ENCODE peak calls at places on chromosomes 1 and 21, in seven cellular contexts. B is testis, M is pancreas, Q is upper lobe of right lung, S is body of pancreas, I is ovary, G is psoas muscle. A is an unnamed sample.

GRCh38 chr1:160726498-160727391 is 12.3 kb upstream of the SLAMF7 start:
- DNase-seq in I (peak; percentile 44), M (peak; percentile 60), Q (no peak), S (peak; percentile 70), B (peak; percentile 74), G (no peak), A (peak; percentile 19)

GRCh38 chr1:30446100-30446499 is 277.3 kb downstream of the MATN1 start:
- DNase-seq in Q (no peak), M (no peak), B (no peak), I (no peak), S (no peak), G (no peak), A (no peak)

GRCh38 chr1:32125313-32125712 is 17.5 kb downstream of the KPNA6 start:
- DNase-seq in B (no peak), S (no peak), Q (no peak), M (no peak), G (no peak), I (no peak), A (no peak)

GRCh38 chr1:76210130-76210529 is 135.6 kb downstream of the ST6GALNAC3 start:
- DNase-seq in Q (no peak), S (no peak), B (no peak), G (no peak), M (no peak), I (no peak), A (no peak)

GRCh38 chr1:51236548-51237312 is 657 bp downstream of the RNF11 start:
- DNase-seq in S (peak; percentile 57), B (peak; percentile 60), Q (peak; percentile 76), G (peak; percentile 71), I (peak; percentile 72), M (peak; percentile 43), A (no peak)

GRCh38 chr21:42460391-42461184 is 35.4 kb downstream of the RSPH1 start:
- DNase-seq in B (no peak), I (no peak), Q (no peak), S (peak; percentile 36), G (peak; percentile 47), M (no peak), A (no peak)

GRCh38 chr1:51214615-51215131 is 21.4 kb upstream of the RNF11 start:
- DNase-seq in M (no peak), S (peak; percentile 12), B (no peak), G (no peak), I (no peak), Q (no peak), A (no peak)

GRCh38 chr1:214193691-214194090 is 87.3 kb upstream of the SMYD2 start:
- DNase-seq in Q (no peak), M (no peak), S (peak; percentile 18), G (no peak), B (no peak), I (no peak), A (no peak)

GRCh38 chr1:44717196-44717595 is 13.8 kb downstream of the RNU5D-1 start:
- DNase-seq in Q (no peak), I (no peak), B (no peak), S (no peak), M (no peak), G (no peak), A (no peak)

GRCh38 chr1:89865498-89866385 is 44.9 kb downstream of the LRRC8D start:
- DNase-seq in Q (no peak), B (no peak), G (no peak), S (no peak), I (no peak), M (no peak), A (no peak)

GRCh38 chr1:91498035-91498434 is 2.6 kb upstream of the CDC7 start:
- DNase-seq in M (no peak), Q (no peak), S (no peak), I (no peak), B (no peak), G (no peak), A (no peak)

GRCh38 chr1:100448371-100448770 is 89.6 kb upstream of the GPR88 start:
- DNase-seq in I (no peak), G (no peak), Q (no peak), B (no peak), S (peak; percentile 40), M (peak; percentile 13), A (no peak)

GRCh38 chr1:87684194-87684593 is 355.5 kb downstream of the LMO4 start:
- DNase-seq in G (no peak), I (peak; percentile 38), M (no peak), S (no peak), B (peak; percentile 39), Q (no peak), A (no peak)

DNA sequence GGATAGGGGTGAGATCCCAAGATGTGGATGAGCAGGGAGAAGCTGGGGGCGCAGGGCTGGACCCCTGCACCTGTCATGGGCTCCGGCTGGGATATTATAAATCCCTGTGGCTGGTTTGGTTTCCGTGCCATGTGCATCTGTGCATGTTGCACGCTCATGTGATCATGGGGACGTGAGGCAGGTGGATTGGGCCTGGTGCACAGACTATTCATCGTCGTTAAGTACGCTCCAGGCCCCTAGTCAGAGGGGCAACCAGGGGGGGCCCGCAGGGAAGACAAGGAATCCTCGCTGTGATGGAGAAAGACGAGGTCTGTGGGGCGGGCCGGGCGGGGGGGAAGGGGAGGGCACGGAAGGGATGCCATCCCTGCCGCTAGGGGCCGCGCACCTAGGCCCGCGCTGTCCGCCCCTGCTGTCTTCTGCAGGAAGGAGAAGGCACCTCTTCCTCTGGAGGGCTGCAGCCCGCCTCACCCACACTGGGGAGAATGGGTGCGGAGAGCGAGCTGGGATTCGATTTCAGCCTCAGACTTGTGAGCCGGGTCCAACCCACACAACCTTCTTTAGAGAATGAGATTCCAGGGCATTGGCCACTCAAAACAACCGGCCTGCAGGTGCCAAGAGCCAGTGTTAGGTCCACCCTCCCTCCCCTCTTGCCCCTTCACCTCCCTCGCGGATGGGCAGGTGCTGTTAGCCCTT is 766 bp upstream of the LRP8 start:
- DNase-seq in G (peak; percentile 41), I (peak; percentile 32), M (no peak), Q (peak; percentile 51), S (no peak), B (no peak), A (no peak)
- TF ChIP-seq CTCF in G (no peak), I (no peak), M (no peak), Q (no peak), S (no peak), B (peak; percentile 27), A (peak; percentile 49)

DNA sequence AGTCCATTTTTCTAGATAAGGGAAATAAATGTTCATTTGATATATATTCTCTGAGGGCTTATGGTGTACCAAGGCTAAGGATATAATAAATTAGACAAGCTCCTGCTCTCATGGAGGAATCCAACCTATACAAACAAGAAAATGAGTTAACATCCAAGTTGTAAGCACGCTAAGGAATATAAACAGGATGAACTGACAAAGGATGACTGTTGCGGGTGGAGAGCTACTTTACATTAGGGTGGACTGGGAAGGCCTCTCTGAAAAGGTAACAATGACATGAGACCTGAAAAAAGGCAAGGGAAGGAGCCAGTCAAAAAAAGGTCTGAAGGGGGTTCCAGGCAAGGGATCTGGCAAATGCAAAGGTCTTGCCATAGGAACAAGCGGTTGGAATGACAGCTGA is 3.1 kb downstream of the BCAR3 start:
- DNase-seq in S (no peak), G (no peak), Q (no peak), M (no peak), B (no peak), I (no peak), A (no peak)
- H3K4me3 ChIP-seq in S (no peak overlapping the region), G (no peak overlapping the region), Q (no peak overlapping the region), M (no peak overlapping the region), B (no peak overlapping the region), I (no peak overlapping the region), A (no peak overlapping the region)

GRCh38 chr1:20654104-20654690 is 7.0 kb downstream of the DDOST start:
- DNase-seq in S (no peak), M (no peak), I (peak; percentile 57), G (peak; percentile 78), B (peak; percentile 89), Q (no peak), A (no peak)

GRCh38 chr1:20648946-20649345 is 12.2 kb downstream of the DDOST start:
- DNase-seq in G (no peak), M (no peak), I (no peak), S (no peak), B (no peak), Q (no peak), A (no peak)

GRCh38 chr1:20657024-20657423 is 4.1 kb downstream of the DDOST start:
- DNase-seq in I (no peak), S (no peak), G (no peak), B (no peak), M (no peak), Q (no peak), A (no peak)

GRCh38 chr1:20648438-20648837 is 12.7 kb downstream of the DDOST start:
- DNase-seq in I (no peak), M (no peak), S (no peak), Q (no peak), B (no peak), G (no peak), A (no peak)

DNA sequence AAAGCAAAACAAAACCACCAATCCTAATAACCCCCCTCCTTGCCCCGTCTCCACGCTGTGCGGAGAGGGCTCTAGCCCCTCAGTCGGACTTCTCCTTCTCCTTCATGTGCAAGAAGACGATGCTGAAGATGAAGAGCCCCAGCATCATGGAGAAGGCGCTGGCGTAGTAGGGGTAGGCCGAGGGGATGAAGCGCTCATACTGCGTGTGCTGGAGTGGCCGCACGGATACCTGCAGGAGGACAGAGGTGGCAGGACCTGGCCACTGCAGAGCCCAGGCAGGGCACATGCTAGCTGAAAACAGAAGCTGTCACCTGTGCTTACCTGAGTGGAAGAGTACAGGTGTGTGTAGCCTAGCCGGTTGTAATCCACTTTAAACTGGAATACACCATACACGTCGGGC is 8.9 kb downstream of the DDOST start:
- DNase-seq in B (no peak), G (no peak), Q (no peak), I (no peak), M (no peak), S (no peak), A (no peak)
- H3K36me3 ChIP-seq in B (no peaks in the 10 kb centered on the region), G (peaks cover 29% of the 10 kb centered on the region), Q (peaks cover 100% of the 10 kb centered on the region), I (peaks cover 3% of the 10 kb centered on the region), M (peaks cover 42% of the 10 kb centered on the region), S (peaks cover 52% of the 10 kb centered on the region), A (peaks cover 7% of the 10 kb centered on the region)

DNA sequence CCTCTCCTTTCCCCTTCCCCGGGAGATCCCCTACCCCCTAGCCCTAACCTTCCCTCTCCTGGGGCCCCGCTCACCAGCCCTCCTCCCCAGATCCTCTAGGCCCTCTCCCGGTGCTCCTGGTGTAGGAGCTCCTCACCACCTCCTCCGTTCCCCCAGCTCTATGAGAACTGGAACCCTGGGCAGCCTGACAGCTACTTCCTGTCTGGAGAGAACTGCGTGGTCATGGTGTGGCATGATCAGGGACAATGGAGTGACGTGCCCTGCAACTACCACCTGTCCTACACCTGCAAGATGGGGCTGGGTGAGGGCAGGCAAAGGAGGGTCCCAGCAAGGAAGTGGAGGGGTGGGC is 16.0 kb downstream of the BCAN start:
- DNase-seq in M (no peak), I (no peak), B (no peak), Q (no peak), G (no peak), S (no peak), A (no peak)
- TF ChIP-seq CTCF in M (no peak), I (no peak), B (no peak), Q (no peak), G (no peak), S (no peak), A (no peak)

GRCh38 chr1:224271106-224271505 is 58.9 kb downstream of the NVL start:
- DNase-seq in Q (no peak), I (no peak), S (no peak), M (no peak), B (no peak), G (no peak), A (no peak)
- H3K4me3 ChIP-seq in Q (no peak overlapping the region), I (no peak overlapping the region), S (no peak overlapping the region), M (no peak overlapping the region), B (no peak overlapping the region), G (no peak overlapping the region), A (no peak overlapping the region)